ENCODE peak calls at places on chromosomes 12 and 14, in four cellular contexts. Y is HepG2, Q is neural progenitor cell, F is GM23338. R is an unnamed sample.

GRCh38 chr12:119208626-119209061 is 29.9 kb downstream of the HSPB8 start:
- DNase-seq in Q (peak; percentile 57), Y (peak; percentile 33), F (peak; percentile 47), R (peak; percentile 42)

GRCh38 chr12:47964102-47964723 is 817 bp downstream of the TMEM106C start:
- DNase-seq in F (peak; percentile 60), Q (peak; percentile 45), Y (no peak), R (no peak)

GRCh38 chr12:24360057-24360456 is 410.6 kb upstream of the SOX5 start:
- DNase-seq in F (no peak), Y (no peak), Q (no peak), R (no peak)

GRCh38 chr12:92552412-92553108 is 150.2 kb upstream of the PLEKHG7 start:
- DNase-seq in Y (no peak), F (no peak), Q (no peak), R (no peak)

GRCh38 chr14:80395031-80395430 is 183.7 kb upstream of the DIO2 start:
- DNase-seq in Q (no peak), F (no peak), Y (no peak), R (no peak)

GRCh38 chr12:124703852-124704251 is 136.4 kb upstream of the NCOR2 start:
- DNase-seq in F (no peak), Y (peak; percentile 67), Q (no peak), R (peak; percentile 69)

GRCh38 chr12:42187799-42188198 is 43.1 kb upstream of the GXYLT1 start:
- DNase-seq in Y (no peak), F (no peak), Q (no peak), R (no peak)

GRCh38 chr12:71810905-71811304 is 28.7 kb upstream of the TBC1D15 start:
- DNase-seq in Q (no peak), F (no peak), Y (no peak), R (no peak)

GRCh38 chr14:30874999-30875787 is 834 bp downstream of the COCH start:
- DNase-seq in Q (peak; percentile 50), F (peak; percentile 59), Y (no peak), R (no peak)
- TF ChIP-seq EZH2 in Q (peak; percentile 35), F (peak; percentile 78), Y (no peak), R (no peak)

GRCh38 chr14:91354221-91354916 is 63.3 kb downstream of the CCDC88C start:
- DNase-seq in F (no peak), Q (no peak), Y (no peak), R (no peak)

GRCh38 chr14:91354979-91355685 is 62.5 kb downstream of the CCDC88C start:
- DNase-seq in Q (peak; percentile 64), F (peak; percentile 82), Y (no peak), R (no peak)

GRCh38 chr14:91357731-91358319 is 59.8 kb downstream of the CCDC88C start:
- DNase-seq in Q (no peak), Y (no peak), F (no peak), R (no peak)

GRCh38 chr14:91357272-91357671 is 60.3 kb downstream of the CCDC88C start:
- DNase-seq in Q (no peak), Y (no peak), F (no peak), R (no peak)

GRCh38 chr14:91356218-91356763 is 61.3 kb downstream of the CCDC88C start:
- DNase-seq in F (no peak), Y (no peak), Q (no peak), R (no peak)
- H3K27me3 ChIP-seq in F (no peaks in the 10 kb centered on the region), Y (no peaks in the 10 kb centered on the region), Q (no peaks in the 10 kb centered on the region), R (no peaks in the 10 kb centered on the region)

GRCh38 chr12:120290541-120291312 is 976 bp downstream of the RNU4-2 start:
- DNase-seq in F (peak; percentile 50), Q (peak; percentile 30), Y (peak; percentile 35), R (peak; percentile 68)
- TF ChIP-seq CTCF in F (no peak), Q (no peak), Y (no peak), R (no peak)

DNA sequence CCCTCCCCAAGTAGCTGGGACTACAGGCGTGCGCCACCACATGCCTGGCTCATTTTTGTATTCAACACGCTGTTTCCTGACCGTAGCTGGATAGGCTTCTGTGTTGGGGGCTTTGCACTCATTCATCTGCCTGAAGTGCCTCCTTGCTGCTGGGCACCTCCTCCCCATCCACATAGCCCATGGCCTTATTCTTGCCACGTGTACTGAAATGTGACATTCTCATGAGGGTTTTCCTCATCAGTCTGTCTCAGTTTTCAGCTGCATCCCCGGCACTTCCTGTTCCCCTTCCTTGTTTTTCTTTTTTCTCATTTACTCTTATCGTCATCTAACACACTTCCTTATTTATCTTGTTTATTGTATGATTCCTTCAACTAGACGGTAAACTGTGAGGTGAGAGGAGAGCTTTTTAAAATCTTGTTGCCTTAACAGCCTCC is 36.6 kb downstream of the RCOR1 start:
- DNase-seq in Q (no peak), Y (no peak), F (no peak), R (no peak)
- TF ChIP-seq EZH2 in Q (no peak), Y (no peak), F (no peak), R (no peak)

DNA sequence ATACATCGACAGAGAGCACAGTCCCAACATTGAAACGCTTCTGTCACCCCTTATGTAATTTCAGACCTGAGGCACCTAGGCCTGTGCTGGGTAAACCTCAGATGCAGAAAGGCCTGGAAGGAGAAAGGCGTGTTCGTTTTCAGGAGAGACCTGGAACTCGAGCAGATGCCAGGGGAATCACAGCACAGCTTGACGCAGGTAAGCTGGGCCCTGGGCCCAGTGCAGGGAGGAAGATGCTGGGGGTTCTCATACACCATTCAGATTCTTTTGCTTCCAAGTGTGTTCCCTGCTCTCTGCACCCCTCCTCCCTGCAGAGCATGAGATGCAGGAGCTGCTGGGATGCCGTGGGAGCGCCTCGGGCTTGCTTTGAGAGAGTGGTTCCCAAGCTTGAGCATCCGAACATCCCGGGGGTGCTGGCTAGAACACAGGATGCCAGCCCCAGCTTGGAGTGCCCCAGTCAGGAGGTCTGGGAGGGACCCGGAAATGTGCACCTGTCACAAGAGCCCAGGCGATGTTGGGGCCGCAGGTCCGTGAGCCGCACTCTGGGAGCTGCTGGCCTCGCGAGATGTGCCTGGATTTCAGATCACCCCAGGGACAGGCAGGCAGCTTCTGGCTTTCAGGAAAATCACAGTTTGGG is 35.9 kb downstream of the FZD10 start:
- DNase-seq in Y (no peak), Q (no peak), F (no peak), R (no peak)
- H3K27me3 ChIP-seq in Y (peaks cover 6% of the 10 kb centered on the region), Q (peaks cover 59% of the 10 kb centered on the region), F (no peaks in the 10 kb centered on the region), R (peaks cover 73% of the 10 kb centered on the region)

DNA sequence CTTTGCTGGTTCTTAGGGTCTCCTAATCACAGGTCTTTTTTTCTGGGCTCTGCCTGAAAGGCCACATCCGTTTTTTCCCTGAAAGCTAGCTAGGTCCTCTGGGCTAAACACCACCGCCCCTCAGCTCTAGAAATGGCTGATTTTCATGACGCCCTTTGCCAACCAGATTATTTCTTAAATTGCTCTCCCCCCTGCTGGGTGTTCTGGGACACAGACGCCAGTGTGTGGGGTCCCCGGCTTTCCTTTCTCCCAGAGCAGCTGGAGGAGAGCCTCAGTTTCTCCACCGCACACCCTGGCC is 45.3 kb upstream of the ATP23 start:
- DNase-seq in Q (peak; percentile 20), F (peak; percentile 36), Y (no peak), R (no peak)
- TF ChIP-seq CTCF in Q (no peak), F (no peak), Y (no peak), R (no peak)

GRCh38 chr14:36657409-36658090 is 4.1 kb upstream of the PAX9 start:
- DNase-seq in Y (no peak), Q (peak; percentile 72), F (peak; percentile 76), R (no peak)
- TF ChIP-seq EZH2 in Y (peak; percentile 82), Q (peak; percentile 74), F (peak; percentile 96), R (no peak)

DNA sequence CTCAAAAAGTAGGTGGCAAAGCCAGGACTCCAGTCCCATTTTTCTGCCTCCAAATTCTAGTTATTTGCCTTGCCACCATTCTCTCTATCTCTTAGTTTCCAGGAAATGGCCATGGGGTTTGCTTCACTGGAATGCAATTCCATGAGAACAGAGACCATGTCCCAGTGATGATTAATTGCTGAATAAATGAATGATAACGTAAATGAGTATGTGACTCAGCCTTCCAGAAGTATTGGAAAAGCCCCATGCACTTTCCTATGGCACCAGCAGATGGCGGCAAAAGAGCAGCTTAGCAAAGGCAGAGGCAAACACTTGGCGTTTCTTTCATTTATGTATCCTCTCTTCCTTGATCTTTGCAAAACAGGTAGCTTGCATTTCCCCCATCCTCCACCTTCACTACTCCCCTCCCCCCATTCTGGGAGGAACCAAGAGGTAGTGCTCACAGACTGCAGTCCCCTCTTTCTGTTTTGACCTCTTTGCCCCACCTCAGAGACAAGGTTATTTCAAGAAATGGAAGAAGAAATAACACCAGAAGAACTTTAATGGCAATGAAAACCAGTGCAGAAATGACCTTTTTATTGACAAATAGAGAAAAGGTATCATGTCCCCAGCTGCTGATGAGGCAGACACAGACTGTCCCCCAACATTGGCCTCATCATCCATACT is 21.3 kb downstream of the TBX3 start:
- DNase-seq in F (peak; percentile 85), Q (peak; percentile 78), Y (peak; percentile 71), R (peak; percentile 58)
- H3K27me3 ChIP-seq in F (peaks cover 52% of the 10 kb centered on the region), Q (peaks cover 98% of the 10 kb centered on the region), Y (no peaks in the 10 kb centered on the region), R (peaks cover 8% of the 10 kb centered on the region)

GRCh38 chr12:108234155-108234554 is 105.0 kb downstream of the CMKLR1 start:
- DNase-seq in Y (no peak), F (no peak), Q (no peak), R (no peak)
- TF ChIP-seq CTCF in Y (peak; percentile 41), F (peak; percentile 56), Q (peak; percentile 16), R (no peak)

R was measured in PC-9.